ENCODE peak calls at places on chromosomes 16 and 17, in five cellular contexts. Q, H, I, S and A are unnamed samples.

GRCh38 chr17:48335858-48336500 is 94.0 kb downstream of the SKAP1 start:
- DNase-seq in I (peak), H (peak), S (peak), Q (peak), A (peak)

GRCh38 chr17:72255481-72255880 is 134.7 kb downstream of the SOX9 start:
- DNase-seq in S (no peak), H (no peak), Q (no peak), I (no peak), A (no peak)

GRCh38 chr17:51595965-51596364 is 335.6 kb downstream of the UTP18 start:
- DNase-seq in H (no peak), I (no peak), S (no peak), Q (no peak), A (no peak)

GRCh38 chr16:4991754-4992153 is 33.6 kb downstream of the SEC14L5 start:
- DNase-seq in H (no peak), Q (no peak), I (no peak), S (no peak), A (no peak)

GRCh38 chr17:81253358-81254131 is 14.4 kb downstream of the NDUFAF8 start:
- DNase-seq in Q (no peak), S (peak), H (peak), I (no peak), A (peak)

GRCh38 chr16:85444879-85445778 is 168.0 kb upstream of the GSE1 start:
- DNase-seq in S (peak), I (no peak), H (no peak), Q (no peak), A (peak)

GRCh38 chr17:65324574-65324973 is 187.4 kb downstream of the RGS9 start:
- DNase-seq in Q (no peak), I (no peak), H (no peak), S (no peak), A (no peak)

GRCh38 chr16:54073356-54073755 is 213.2 kb downstream of the IRX3 start:
- DNase-seq in I (no peak), S (no peak), Q (no peak), H (no peak), A (no peak)

GRCh38 chr16:82603784-82604411 is 22.9 kb upstream of the CDH13 start:
- DNase-seq in S (no peak), Q (no peak), I (peak), H (peak), A (no peak)

GRCh38 chr17:39627717-39628516 is 1.2 kb downstream of the PPP1R1B start:
- DNase-seq in Q (no peak), H (no peak), I (no peak), S (no peak), A (no peak)

GRCh38 chr17:39627170-39627716 is 491 bp downstream of the PPP1R1B start:
- DNase-seq in H (no peak), Q (no peak), I (no peak), S (no peak), A (peak)

GRCh38 chr17:39629894-39630293 is 3.1 kb downstream of the PPP1R1B start:
- DNase-seq in S (no peak), H (no peak), Q (no peak), I (peak), A (no peak)

GRCh38 chr17:39629494-39629880 is 2.7 kb downstream of the PPP1R1B start:
- DNase-seq in Q (no peak), S (no peak), H (no peak), I (no peak), A (no peak)

DNA sequence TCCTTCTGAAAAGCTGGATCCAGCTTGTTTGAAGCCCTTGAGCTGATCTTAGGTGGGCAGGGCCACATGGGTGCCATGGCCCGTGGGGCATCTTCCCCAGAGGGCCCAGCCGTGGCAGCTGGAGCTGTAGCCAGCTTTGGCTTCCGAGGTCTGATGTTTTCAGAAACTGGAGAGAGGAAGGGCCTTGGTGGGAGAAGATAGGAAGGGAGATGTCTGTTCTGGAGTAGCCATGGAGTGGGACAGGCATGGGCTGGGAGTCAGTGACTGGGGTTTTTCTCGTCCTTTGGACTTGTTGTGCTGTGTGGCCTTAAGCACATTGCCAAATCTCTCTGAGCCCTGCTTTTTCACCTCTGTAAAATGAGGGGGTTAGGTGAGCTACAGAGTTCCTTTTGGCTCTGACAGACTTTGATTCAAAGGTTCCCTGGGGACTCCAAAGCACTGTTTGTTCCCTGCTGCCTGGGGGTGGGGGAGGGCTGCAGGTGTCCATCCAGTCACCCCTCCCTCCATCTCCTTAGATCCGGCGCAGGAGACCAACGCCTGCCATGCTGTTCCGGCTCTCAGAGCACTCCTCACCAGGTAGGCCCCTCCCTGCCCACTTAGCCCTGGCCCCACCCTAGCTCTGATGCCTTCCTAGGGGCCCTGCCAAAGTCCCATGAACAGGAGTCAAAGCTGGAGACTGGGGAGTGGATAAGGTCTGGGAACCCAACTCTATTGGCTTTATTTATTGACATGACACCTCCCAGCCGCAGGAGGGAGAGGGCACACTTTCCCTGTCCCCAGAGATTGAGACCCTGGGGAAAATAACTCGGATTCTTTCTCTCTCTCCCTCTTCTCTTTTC is 2.1 kb downstream of the PPP1R1B start:
- DNase-seq in I (no peak), S (no peak), Q (no peak), H (no peak), A (no peak)
- TF ChIP-seq EP300 in I (no peak), S (no peak), Q (no peak), H (no peak), A (no peak)

DNA sequence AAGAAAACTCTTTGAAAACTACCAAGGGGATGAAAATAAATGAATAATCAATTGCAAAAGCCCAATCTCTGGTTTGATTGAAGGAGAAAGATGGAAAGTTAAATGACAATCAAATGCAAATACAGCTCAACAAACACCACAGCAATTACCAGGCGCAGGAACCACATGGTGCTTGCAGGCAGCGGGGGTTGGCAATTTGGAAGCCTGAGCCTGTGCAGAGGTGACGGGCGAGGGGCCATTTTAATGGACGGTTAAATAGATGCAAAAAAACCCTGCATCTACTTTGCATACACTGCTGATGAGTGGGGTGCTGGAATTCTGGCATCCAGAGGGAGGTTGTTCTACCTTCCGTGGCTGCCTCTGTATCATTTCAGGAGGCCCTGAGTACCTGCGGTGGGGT is 4.8 kb upstream of the SEZ6 start:
- DNase-seq in S (no peak), H (no peak), Q (no peak), I (no peak), A (no peak)
- TF ChIP-seq SMC3 in S (no peak), H (no peak), Q (no peak), I (no peak), A (no peak)

GRCh38 chr17:1716912-1717695 is 6.9 kb upstream of the TLCD2 start:
- DNase-seq in I (peak), S (peak), H (peak), Q (peak), A (peak)
- TF ChIP-seq EP300 in I (no peak), S (peak), H (peak), Q (peak), A (peak)

GRCh38 chr16:89134269-89134668 is 37.3 kb upstream of the CDH15 start:
- DNase-seq in H (no peak), I (no peak), Q (no peak), S (no peak), A (no peak)
- TF ChIP-seq SMC3 in H (no peak), I (no peak), Q (no peak), S (no peak), A (no peak)

DNA sequence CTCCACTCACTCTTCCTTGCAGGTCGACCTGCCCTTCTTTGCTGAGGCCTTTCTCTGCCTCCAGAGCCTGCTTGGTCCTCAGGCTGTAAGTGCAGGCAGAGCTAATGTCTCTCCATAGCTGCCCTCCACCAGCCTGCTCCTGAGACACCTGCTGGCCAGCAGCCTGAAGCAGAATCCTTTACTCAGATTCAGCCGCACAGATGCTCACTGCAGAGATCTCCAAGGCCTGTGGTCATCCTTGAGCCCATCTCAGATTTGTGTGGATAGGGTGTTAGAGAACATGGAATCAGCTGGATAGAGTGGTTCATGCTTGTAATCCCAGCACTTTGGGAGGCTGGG is 11.5 kb downstream of the DEXI start:
- DNase-seq in Q (no peak), S (no peak), H (no peak), I (no peak), A (no peak)
- TF ChIP-seq EP300 in Q (no peak), S (no peak), H (no peak), I (no peak), A (no peak)

GRCh38 chr16:56601325-56601724 is 7.1 kb upstream of the MT2A start:
- DNase-seq in Q (no peak), I (no peak), S (no peak), H (no peak), A (no peak)

GRCh38 chr16:56604966-56605365 is 3.4 kb upstream of the MT2A start:
- DNase-seq in S (no peak), Q (no peak), H (no peak), I (no peak), A (no peak)

GRCh38 chr16:56605475-56605874 is 2.9 kb upstream of the MT2A start:
- DNase-seq in Q (no peak), S (no peak), H (no peak), I (no peak), A (no peak)

GRCh38 chr16:56606071-56606687 is 2.2 kb upstream of the MT2A start:
- DNase-seq in I (no peak), S (no peak), Q (no peak), H (peak), A (no peak)

GRCh38 chr16:56603589-56603988 is 4.8 kb upstream of the MT2A start:
- DNase-seq in S (no peak), H (peak), Q (no peak), I (peak), A (peak)
- TF ChIP-seq SMC3 in S (peak), H (peak), Q (peak), I (peak), A (peak)

DNA sequence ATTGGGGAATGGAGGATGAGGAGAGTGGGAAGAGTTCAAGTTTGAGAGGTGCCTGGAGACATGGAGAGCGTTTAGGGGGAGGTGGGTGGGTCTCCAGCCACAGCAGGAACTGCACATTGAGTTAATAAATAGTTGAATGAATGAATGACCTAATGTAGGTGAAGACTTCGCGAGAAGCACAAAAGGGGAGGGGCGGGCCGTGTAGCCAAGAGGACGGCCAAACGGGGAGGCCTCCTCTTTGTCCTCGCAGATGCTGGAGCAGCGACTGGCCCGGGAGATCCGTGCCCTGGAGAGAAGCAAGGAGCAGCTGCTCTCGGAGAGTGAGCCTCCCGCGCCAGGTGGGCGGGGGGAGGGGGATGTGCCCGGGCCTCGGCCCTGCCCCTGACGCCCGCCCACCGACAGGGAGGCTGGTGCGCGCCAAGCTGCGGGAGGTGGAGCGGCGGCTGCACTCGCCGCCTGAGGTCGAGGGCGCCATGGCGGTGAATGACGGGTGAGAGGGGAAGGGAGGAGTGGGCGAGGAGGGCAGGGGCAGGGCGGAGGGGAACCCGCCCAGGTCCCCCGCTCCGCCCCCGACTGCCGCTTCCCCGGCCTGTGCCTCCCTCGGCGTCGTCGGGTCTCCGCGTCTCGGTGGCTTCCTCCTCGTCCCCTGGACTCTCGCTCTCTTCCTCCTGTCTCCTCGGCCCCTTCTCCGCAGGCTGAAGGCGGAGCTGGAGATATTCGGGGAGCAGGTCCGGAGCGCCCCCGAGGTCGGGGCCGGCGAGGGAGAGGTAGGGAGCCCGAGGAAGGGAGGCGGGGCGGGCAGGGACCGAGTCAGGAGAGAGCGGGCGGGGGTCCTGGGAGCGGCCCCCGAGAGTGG is 12.9 kb downstream of the SYCE1L start:
- DNase-seq in H (peak), Q (no peak), I (no peak), S (peak), A (peak)
- TF ChIP-seq EP300 in H (no peak), Q (no peak), I (no peak), S (no peak), A (no peak)

GRCh38 chr17:35245196-35245486 is 2.3 kb downstream of the SLFN5 start:
- DNase-seq in Q (no peak), S (no peak), I (no peak), H (peak), A (no peak)
- TF ChIP-seq SMC3 in Q (no peak), S (no peak), I (no peak), H (peak), A (no peak)

GRCh38 chr16:3718628-3719027 is 1.3 kb upstream of the TRAP1 start:
- DNase-seq in I (no peak), H (no peak), S (no peak), Q (no peak), A (no peak)
- TF ChIP-seq EP300 in I (no peak), H (no peak), S (no peak), Q (no peak), A (no peak)

GRCh38 chr16:69114346-69114975 is 9.0 kb downstream of the HAS3 start:
- DNase-seq in Q (no peak), H (no peak), I (no peak), S (no peak), A (no peak)
- TF ChIP-seq SMC3 in Q (no peak), H (no peak), I (no peak), S (no peak), A (no peak)